ENCODE peak calls at places on chromosomes 1 and 21, in seven cellular contexts. One of them, this sample, is unnamed.
A peak's percentile ranks its signal among the peaks of the same experiment; 100 is the strongest.

GRCh38 chr1:2541619-2542246 is 11.7 kb upstream of the HES5 start:
- DNase-seq in neural progenitor cell: no peak
- DNase-seq in endodermal cell: no peak
- DNase-seq in progenitor cell of endocrine pancreas: no peak
- DNase-seq in activated CD8-positive, alpha-beta T cell treated with anti-CD3 and anti-CD28 coated beads for 36 hours: no peak
- DNase-seq in ovary: no peak
- DNase-seq in right lobe of liver: no peak
- DNase-seq in this sample: no peak

GRCh38 chr1:42157667-42158066 is 4.5 kb downstream of the GUCA2B start:
- DNase-seq in progenitor cell of endocrine pancreas: no peak
- DNase-seq in ovary: no peak
- DNase-seq in neural progenitor cell: no peak
- DNase-seq in right lobe of liver: no peak
- DNase-seq in endodermal cell: peak; percentile 66
- DNase-seq in activated CD8-positive, alpha-beta T cell treated with anti-CD3 and anti-CD28 coated beads for 36 hours: peak; percentile 27
- DNase-seq in this sample: no peak

GRCh38 chr1:181135815-181136737 is 47.6 kb downstream of the IER5 start:
- DNase-seq in progenitor cell of endocrine pancreas: no peak
- DNase-seq in ovary: no peak
- DNase-seq in right lobe of liver: no peak
- DNase-seq in endodermal cell: no peak
- DNase-seq in neural progenitor cell: no peak
- DNase-seq in activated CD8-positive, alpha-beta T cell treated with anti-CD3 and anti-CD28 coated beads for 36 hours: no peak
- DNase-seq in this sample: no peak

GRCh38 chr1:10693497-10694273 is 102.8 kb downstream of the CASZ1 start:
- DNase-seq in right lobe of liver: no peak
- DNase-seq in ovary: peak; percentile 31
- DNase-seq in neural progenitor cell: peak; percentile 77
- DNase-seq in progenitor cell of endocrine pancreas: peak; percentile 35
- DNase-seq in activated CD8-positive, alpha-beta T cell treated with anti-CD3 and anti-CD28 coated beads for 36 hours: peak; percentile 58
- DNase-seq in endodermal cell: no peak
- DNase-seq in this sample: no peak

GRCh38 chr1:117017648-117018047 is 16.1 kb downstream of the CD101 start:
- DNase-seq in progenitor cell of endocrine pancreas: no peak
- DNase-seq in activated CD8-positive, alpha-beta T cell treated with anti-CD3 and anti-CD28 coated beads for 36 hours: no peak
- DNase-seq in right lobe of liver: no peak
- DNase-seq in neural progenitor cell: no peak
- DNase-seq in ovary: no peak
- DNase-seq in endodermal cell: no peak
- DNase-seq in this sample: no peak

GRCh38 chr1:212479188-212479587 is 46.5 kb downstream of the NENF start:
- DNase-seq in neural progenitor cell: no peak
- DNase-seq in right lobe of liver: no peak
- DNase-seq in progenitor cell of endocrine pancreas: no peak
- DNase-seq in ovary: no peak
- DNase-seq in activated CD8-positive, alpha-beta T cell treated with anti-CD3 and anti-CD28 coated beads for 36 hours: no peak
- DNase-seq in endodermal cell: no peak
- DNase-seq in this sample: no peak

GRCh38 chr1:42981406-42981805 is 22.7 kb upstream of the SLC2A1 start:
- DNase-seq in right lobe of liver: no peak
- DNase-seq in endodermal cell: no peak
- DNase-seq in neural progenitor cell: peak; percentile 47
- DNase-seq in activated CD8-positive, alpha-beta T cell treated with anti-CD3 and anti-CD28 coated beads for 36 hours: no peak
- DNase-seq in ovary: no peak
- DNase-seq in progenitor cell of endocrine pancreas: no peak
- DNase-seq in this sample: no peak

GRCh38 chr1:111880866-111881837 is 108.3 kb downstream of the KCND3 start:
- DNase-seq in neural progenitor cell: no peak
- DNase-seq in ovary: no peak
- DNase-seq in progenitor cell of endocrine pancreas: no peak
- DNase-seq in endodermal cell: no peak
- DNase-seq in right lobe of liver: peak; percentile 67
- DNase-seq in activated CD8-positive, alpha-beta T cell treated with anti-CD3 and anti-CD28 coated beads for 36 hours: no peak
- DNase-seq in this sample: no peak

GRCh38 chr21:41877901-41878830 is 978 bp downstream of the PRDM15 start:
- DNase-seq in endodermal cell: peak; percentile 73
- DNase-seq in ovary: no peak
- DNase-seq in right lobe of liver: no peak
- DNase-seq in neural progenitor cell: no peak
- DNase-seq in progenitor cell of endocrine pancreas: no peak
- DNase-seq in activated CD8-positive, alpha-beta T cell treated with anti-CD3 and anti-CD28 coated beads for 36 hours: peak; percentile 32
- DNase-seq in this sample: no peak

GRCh38 chr21:26124421-26124833 is 46.1 kb downstream of the APP start:
- DNase-seq in progenitor cell of endocrine pancreas: no peak
- DNase-seq in ovary: no peak
- DNase-seq in right lobe of liver: no peak
- DNase-seq in activated CD8-positive, alpha-beta T cell treated with anti-CD3 and anti-CD28 coated beads for 36 hours: no peak
- DNase-seq in endodermal cell: no peak
- DNase-seq in neural progenitor cell: no peak
- DNase-seq in this sample: no peak

GRCh38 chr1:179169616-179170467 is 59.6 kb downstream of the ABL2 start:
- DNase-seq in right lobe of liver: no peak
- DNase-seq in endodermal cell: no peak
- DNase-seq in neural progenitor cell: no peak
- DNase-seq in ovary: no peak
- DNase-seq in activated CD8-positive, alpha-beta T cell treated with anti-CD3 and anti-CD28 coated beads for 36 hours: no peak
- DNase-seq in progenitor cell of endocrine pancreas: no peak
- DNase-seq in this sample: no peak

DNA sequence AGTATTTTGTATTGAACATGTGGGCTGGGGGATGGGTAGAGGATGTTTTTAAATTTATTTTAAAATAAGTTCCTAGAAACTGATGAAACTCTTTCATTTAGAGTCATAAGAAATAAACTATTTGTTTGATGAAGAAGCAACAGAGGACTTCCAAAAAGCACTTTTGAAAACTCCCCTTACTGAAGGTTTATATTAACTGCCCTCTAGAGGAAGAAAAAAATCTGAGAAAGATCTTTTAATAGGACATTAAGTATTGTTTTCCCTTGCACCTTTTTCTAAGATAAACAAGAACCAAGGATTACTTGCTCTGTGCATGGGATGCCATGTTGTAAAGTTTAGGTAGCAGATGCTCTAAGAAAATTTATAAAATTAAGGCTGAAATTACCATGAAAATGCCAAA is 14.1 kb downstream of the DISP1 start:
- DNase-seq in endodermal cell: no peak
- DNase-seq in ovary: no peak
- DNase-seq in activated CD8-positive, alpha-beta T cell treated with anti-CD3 and anti-CD28 coated beads for 36 hours: no peak
- DNase-seq in progenitor cell of endocrine pancreas: no peak
- DNase-seq in right lobe of liver: no peak
- DNase-seq in neural progenitor cell: no peak
- DNase-seq in this sample: no peak
- TF ChIP-seq CTCF in endodermal cell: peak; percentile 53
- TF ChIP-seq CTCF in ovary: no peak
- TF ChIP-seq CTCF in activated CD8-positive, alpha-beta T cell treated with anti-CD3 and anti-CD28 coated beads for 36 hours: peak; percentile 31
- TF ChIP-seq CTCF in progenitor cell of endocrine pancreas: no peak
- TF ChIP-seq CTCF in right lobe of liver: peak; percentile 10
- TF ChIP-seq CTCF in neural progenitor cell: no peak
- TF ChIP-seq CTCF in this sample: peak; percentile 38

DNA sequence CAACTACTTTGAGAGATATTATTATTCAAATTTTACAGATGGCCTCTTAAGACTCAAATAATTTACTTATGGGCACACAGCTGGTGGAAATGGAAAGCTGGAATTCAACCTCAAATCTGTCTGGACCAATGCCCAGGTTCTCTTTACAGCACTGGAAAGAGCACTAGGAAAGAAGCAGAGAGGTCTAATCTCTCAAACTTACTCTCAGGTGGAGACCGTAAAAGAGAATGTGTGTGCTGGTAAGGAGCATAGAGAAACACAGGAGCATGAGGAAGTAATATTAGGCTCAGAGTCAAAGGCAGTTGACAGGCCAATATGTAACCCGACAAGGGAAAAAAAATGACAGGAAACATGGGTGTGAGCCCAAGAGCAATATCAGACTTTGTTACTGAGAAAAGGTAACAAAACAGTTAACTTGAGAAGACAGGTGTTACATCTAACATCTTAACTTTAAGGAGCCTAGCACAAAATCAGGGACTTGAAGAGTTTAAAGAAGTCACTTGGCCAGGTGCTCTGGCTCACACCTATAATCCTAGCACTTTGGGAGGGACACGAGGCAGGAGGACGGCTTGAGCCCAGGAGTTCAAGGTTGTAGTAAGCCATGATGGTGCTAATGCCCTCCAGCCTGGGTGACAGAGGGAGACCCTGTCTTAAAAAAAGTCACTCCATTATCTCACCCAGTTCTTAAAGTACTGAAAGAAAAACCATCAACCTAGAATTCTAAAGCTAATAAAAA is 20.7 kb downstream of the PPP1R15B start:
- DNase-seq in activated CD8-positive, alpha-beta T cell treated with anti-CD3 and anti-CD28 coated beads for 36 hours: no peak
- DNase-seq in progenitor cell of endocrine pancreas: no peak
- DNase-seq in ovary: no peak
- DNase-seq in endodermal cell: peak; percentile 20
- DNase-seq in right lobe of liver: no peak
- DNase-seq in neural progenitor cell: no peak
- DNase-seq in this sample: no peak
- TF ChIP-seq CTCF in activated CD8-positive, alpha-beta T cell treated with anti-CD3 and anti-CD28 coated beads for 36 hours: no peak
- TF ChIP-seq CTCF in progenitor cell of endocrine pancreas: no peak
- TF ChIP-seq CTCF in ovary: no peak
- TF ChIP-seq CTCF in endodermal cell: no peak
- TF ChIP-seq CTCF in right lobe of liver: no peak
- TF ChIP-seq CTCF in neural progenitor cell: no peak
- TF ChIP-seq CTCF in this sample: no peak

DNA sequence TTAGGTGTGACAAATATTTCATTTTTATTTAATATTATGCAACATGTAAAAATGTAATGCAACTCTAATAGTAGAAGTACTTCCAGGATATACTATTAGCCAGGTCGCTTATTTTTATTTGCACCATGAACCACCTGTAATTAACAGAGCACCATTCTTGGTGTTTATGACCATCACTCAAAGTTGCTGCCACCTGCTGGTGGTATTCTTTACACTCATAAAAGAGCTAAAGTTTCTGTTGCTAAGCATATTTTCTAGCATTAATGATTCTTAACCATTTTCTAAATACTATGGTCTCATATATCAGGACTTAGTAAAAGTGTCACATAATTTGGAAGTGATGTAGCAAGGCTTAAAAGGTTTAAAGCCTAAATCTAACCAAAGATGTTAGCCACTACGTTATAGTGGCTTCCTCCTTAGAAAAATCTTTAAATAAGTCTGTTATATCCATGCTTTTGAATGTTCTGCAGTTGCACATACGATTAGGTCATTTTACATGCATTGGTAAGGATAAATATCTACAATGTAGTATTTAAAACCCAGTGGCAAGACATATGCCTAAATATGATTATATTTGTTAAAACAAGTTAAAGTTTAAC is 244.5 kb downstream of the NEGR1 start:
- DNase-seq in endodermal cell: peak; percentile 69
- DNase-seq in ovary: no peak
- DNase-seq in neural progenitor cell: peak; percentile 71
- DNase-seq in progenitor cell of endocrine pancreas: no peak
- DNase-seq in activated CD8-positive, alpha-beta T cell treated with anti-CD3 and anti-CD28 coated beads for 36 hours: peak; percentile 44
- DNase-seq in right lobe of liver: no peak
- DNase-seq in this sample: peak; percentile 36
- TF ChIP-seq CTCF in endodermal cell: peak; percentile 88
- TF ChIP-seq CTCF in ovary: no peak
- TF ChIP-seq CTCF in neural progenitor cell: peak; percentile 77
- TF ChIP-seq CTCF in progenitor cell of endocrine pancreas: peak; percentile 81
- TF ChIP-seq CTCF in activated CD8-positive, alpha-beta T cell treated with anti-CD3 and anti-CD28 coated beads for 36 hours: peak; percentile 53
- TF ChIP-seq CTCF in right lobe of liver: peak; percentile 46
- TF ChIP-seq CTCF in this sample: peak; percentile 86

GRCh38 chr1:47951545-47952235 is 45.5 kb downstream of the TRABD2B start:
- DNase-seq in activated CD8-positive, alpha-beta T cell treated with anti-CD3 and anti-CD28 coated beads for 36 hours: no peak
- DNase-seq in endodermal cell: peak; percentile 72
- DNase-seq in neural progenitor cell: no peak
- DNase-seq in ovary: no peak
- DNase-seq in right lobe of liver: no peak
- DNase-seq in progenitor cell of endocrine pancreas: no peak
- DNase-seq in this sample: no peak
- TF ChIP-seq CTCF in activated CD8-positive, alpha-beta T cell treated with anti-CD3 and anti-CD28 coated beads for 36 hours: no peak
- TF ChIP-seq CTCF in endodermal cell: peak; percentile 70
- TF ChIP-seq CTCF in neural progenitor cell: peak; percentile 7
- TF ChIP-seq CTCF in ovary: no peak
- TF ChIP-seq CTCF in right lobe of liver: peak; percentile 5
- TF ChIP-seq CTCF in progenitor cell of endocrine pancreas: peak; percentile 28
- TF ChIP-seq CTCF in this sample: no peak

DNA sequence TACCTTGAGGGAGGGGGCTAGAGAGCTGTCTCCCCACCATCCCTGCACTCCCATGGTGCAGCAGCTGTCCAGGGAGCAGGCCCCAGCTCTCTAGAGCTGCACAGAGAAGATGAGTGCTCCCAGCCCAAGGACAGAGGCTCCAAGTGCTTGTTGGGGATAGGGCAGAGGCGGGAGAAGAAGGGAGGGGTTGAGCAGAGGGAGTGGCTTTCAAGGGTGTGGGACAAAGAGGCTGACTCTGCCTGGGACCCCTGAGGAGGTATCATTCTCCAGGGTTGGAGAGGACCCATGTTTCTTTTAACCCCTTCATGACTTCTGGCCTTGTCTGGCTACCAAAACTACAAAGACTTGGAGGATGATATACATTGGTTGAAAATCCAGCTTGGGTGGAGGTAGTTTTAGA is 14.6 kb downstream of the FOXD2 start:
- DNase-seq in neural progenitor cell: peak; percentile 38
- DNase-seq in endodermal cell: no peak
- DNase-seq in right lobe of liver: no peak
- DNase-seq in progenitor cell of endocrine pancreas: no peak
- DNase-seq in activated CD8-positive, alpha-beta T cell treated with anti-CD3 and anti-CD28 coated beads for 36 hours: no peak
- DNase-seq in ovary: no peak
- DNase-seq in this sample: no peak
- TF ChIP-seq CTCF in neural progenitor cell: no peak
- TF ChIP-seq CTCF in endodermal cell: no peak
- TF ChIP-seq CTCF in right lobe of liver: no peak
- TF ChIP-seq CTCF in progenitor cell of endocrine pancreas: no peak
- TF ChIP-seq CTCF in activated CD8-positive, alpha-beta T cell treated with anti-CD3 and anti-CD28 coated beads for 36 hours: no peak
- TF ChIP-seq CTCF in ovary: no peak
- TF ChIP-seq CTCF in this sample: no peak

This sample was measured in neural crest cell.